ENCODE peak calls at places on chromosomes 12 and 14, in nine cellular contexts. Z is lung; D is CD8-positive, alpha-beta T cell; J is pancreas; U is PC-9; W is Karpas-422; N is cardiac muscle cell; K is endothelial cell of umbilical vein; Q is tibial nerve. F is an unnamed sample.
A peak's percentile ranks its signal among the peaks of the same experiment; 100 is the strongest.

GRCh38 chr12:123099556-123100192 is 51.2 kb downstream of the PITPNM2 start:
- DNase-seq in D (no peak), U (no peak), Z (no peak), Q (no peak), W (no peak), K (no peak), J (no peak), N (no peak), F (no peak)

GRCh38 chr14:85566603-85567002 is 36.7 kb downstream of the FLRT2 start:
- DNase-seq in J (no peak), K (peak; percentile 72), N (no peak), U (no peak), W (no peak), Q (no peak), D (no peak), Z (no peak), F (no peak)

GRCh38 chr12:26680724-26681455 is 152.1 kb downstream of the ITPR2 start:
- DNase-seq in D (no peak), Z (no peak), U (no peak), J (no peak), N (no peak), W (no peak), Q (no peak), K (peak; percentile 57), F (no peak)

GRCh38 chr14:24941719-24942118 is 108.2 kb downstream of the STXBP6 start:
- DNase-seq in Q (no peak), U (peak; percentile 7), W (no peak), Z (no peak), K (no peak), J (peak; percentile 55), N (peak; percentile 65), D (no peak), F (no peak)

GRCh38 chr12:15852383-15852782 is 29.8 kb upstream of the STRAP start:
- DNase-seq in D (no peak), K (no peak), Q (no peak), Z (no peak), U (no peak), N (no peak), W (no peak), J (no peak), F (no peak)

GRCh38 chr14:36647827-36648753 is 13.6 kb upstream of the PAX9 start:
- DNase-seq in J (peak; percentile 36), Z (no peak), N (peak; percentile 77), K (peak; percentile 40), W (no peak), Q (no peak), D (no peak), U (peak; percentile 55), F (no peak)

GRCh38 chr14:85416771-85417170 is 113.2 kb upstream of the FLRT2 start:
- DNase-seq in D (no peak), Z (no peak), J (no peak), U (no peak), Q (no peak), K (peak; percentile 84), N (no peak), W (no peak), F (no peak)

GRCh38 chr14:46490150-46490769 is 161.3 kb downstream of the RPL10L start:
- DNase-seq in K (peak; percentile 55), Q (no peak), D (no peak), N (peak; percentile 5), Z (no peak), U (no peak), J (no peak), W (peak; percentile 57), F (no peak)

GRCh38 chr14:37526992-37527391 is 68.1 kb downstream of the FOXA1 start:
- DNase-seq in N (no peak), Z (no peak), D (no peak), U (no peak), K (no peak), J (no peak), W (no peak), Q (no peak), F (no peak)

GRCh38 chr14:101101456-101102056 is 198.0 kb upstream of the RTL1 start:
- DNase-seq in W (no peak), N (no peak), J (no peak), Z (peak; percentile 25), K (no peak), U (no peak), Q (no peak), D (peak; percentile 6), F (no peak)

GRCh38 chr12:120720234-120720968 is 5.2 kb upstream of the ACADS start:
- DNase-seq in Q (no peak), N (no peak), K (no peak), D (no peak), Z (no peak), J (no peak), U (no peak), W (no peak), F (peak; percentile 64)

GRCh38 chr14:74938873-74939495 is 15.9 kb upstream of the RPS6KL1 start:
- DNase-seq in D (no peak), W (no peak), Z (no peak), J (no peak), Q (no peak), K (no peak), N (no peak), U (no peak), F (no peak)

GRCh38 chr14:74942164-74942563 is 13.2 kb downstream of the PGF start:
- DNase-seq in D (no peak), J (no peak), Z (no peak), U (no peak), K (no peak), W (peak; percentile 99), Q (no peak), N (no peak), F (no peak)

GRCh38 chr14:74940956-74941565 is 14.3 kb downstream of the PGF start:
- DNase-seq in Z (no peak), W (peak; percentile 82), N (no peak), D (no peak), K (no peak), Q (no peak), U (no peak), J (no peak), F (no peak)

GRCh38 chr14:74942608-74943007 is 12.8 kb downstream of the PGF start:
- DNase-seq in J (no peak), Z (no peak), D (no peak), W (peak; percentile 97), U (no peak), K (no peak), N (no peak), Q (no peak), F (no peak)

DNA sequence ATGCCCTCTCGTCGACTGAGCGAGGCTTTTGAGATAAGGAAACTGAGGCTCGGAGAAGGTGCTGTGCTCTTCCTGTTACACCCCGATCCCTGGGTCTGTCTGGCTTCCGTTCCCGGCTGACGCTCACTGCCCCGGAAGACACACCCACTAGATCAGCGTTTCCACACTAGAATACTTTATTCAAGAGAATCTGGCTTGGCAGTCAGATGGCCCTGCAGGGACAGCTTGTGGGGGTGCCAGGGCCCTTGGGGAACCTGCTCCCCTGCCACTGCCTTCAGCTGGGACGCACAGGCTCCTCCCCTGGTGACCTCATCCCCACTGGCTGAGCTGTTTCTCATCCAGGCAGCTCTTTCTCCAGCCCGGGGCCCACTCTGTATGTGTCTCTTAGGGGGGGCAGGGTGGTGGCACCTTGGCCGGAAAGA is 13.7 kb downstream of the PGF start:
- DNase-seq in Z (peak; percentile 53), Q (no peak), J (peak; percentile 14), D (peak; percentile 52), N (no peak), K (peak; percentile 53), U (peak; percentile 79), W (peak; percentile 99), F (peak; percentile 61)
- H3K4me3 ChIP-seq in Z (no peak overlapping the region), Q (peak overlapping the region; percentile 1), J (no peak overlapping the region), D (peak overlapping the region; percentile 40), N (no peak overlapping the region), K (no peak overlapping the region), U (no peak overlapping the region), W (peak overlapping the region; percentile 68), F (no peak overlapping the region)

GRCh38 chr12:5430639-5431603 is 987 bp upstream of the NTF3 start:
- DNase-seq in J (no peak), Z (no peak), N (no peak), K (peak; percentile 6), W (no peak), D (no peak), U (no peak), Q (no peak), F (no peak)
- H3K27me3 ChIP-seq in J (no peaks in the 10 kb centered on the region), Z (peaks cover 2% of the 10 kb centered on the region), N (peaks cover 52% of the 10 kb centered on the region), K (peaks cover 79% of the 10 kb centered on the region), W (no peaks in the 10 kb centered on the region), D (peaks cover 5% of the 10 kb centered on the region), U (peaks cover 37% of the 10 kb centered on the region), Q (peaks cover 75% of the 10 kb centered on the region), F (peaks cover 36% of the 10 kb centered on the region)

DNA sequence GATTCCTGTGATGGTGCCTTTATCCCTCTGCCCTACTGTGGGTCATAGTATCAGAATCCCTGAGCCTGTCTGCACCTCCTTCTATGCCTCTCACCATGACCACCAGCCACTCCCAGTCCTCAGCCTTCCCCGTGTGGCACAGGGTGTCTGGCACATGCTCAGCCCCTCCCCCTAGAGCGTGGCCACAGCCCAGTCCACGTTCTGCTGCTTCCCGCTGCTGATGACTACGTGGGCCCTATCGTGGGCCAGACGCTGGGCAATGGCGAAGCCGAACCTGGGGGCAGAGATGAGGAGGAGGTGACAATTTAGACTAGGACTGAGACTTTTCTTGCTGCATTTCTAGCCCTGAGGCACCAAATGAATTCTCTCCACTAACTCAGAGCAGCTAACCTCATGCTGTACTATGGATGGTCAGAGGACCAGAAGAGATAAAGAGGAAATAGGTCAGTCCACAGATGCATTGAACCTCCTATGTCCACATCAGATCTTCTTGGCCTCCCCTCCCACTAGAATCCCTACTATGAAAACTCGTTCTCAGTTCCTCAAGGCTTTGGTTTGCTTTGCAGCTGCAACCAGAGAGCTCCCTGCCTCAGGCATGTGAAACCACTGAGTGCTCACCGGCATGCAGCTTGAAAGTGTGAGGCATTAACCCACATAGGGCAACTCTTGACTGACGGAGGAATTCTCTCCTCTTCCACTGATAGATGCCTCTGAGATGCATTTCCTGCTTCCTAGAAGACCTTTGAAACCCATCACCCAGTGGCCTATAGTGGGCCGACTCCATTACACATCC is 126.3 kb upstream of the DHRS4 start:
- DNase-seq in W (no peak), U (no peak), Z (no peak), K (no peak), N (no peak), D (no peak), J (no peak), Q (no peak), F (no peak)
- H3K4me3 ChIP-seq in W (no peak overlapping the region), U (no peak overlapping the region), Z (no peak overlapping the region), K (no peak overlapping the region), N (no peak overlapping the region), D (no peak overlapping the region), J (no peak overlapping the region), Q (no peak overlapping the region), F (no peak overlapping the region)

DNA sequence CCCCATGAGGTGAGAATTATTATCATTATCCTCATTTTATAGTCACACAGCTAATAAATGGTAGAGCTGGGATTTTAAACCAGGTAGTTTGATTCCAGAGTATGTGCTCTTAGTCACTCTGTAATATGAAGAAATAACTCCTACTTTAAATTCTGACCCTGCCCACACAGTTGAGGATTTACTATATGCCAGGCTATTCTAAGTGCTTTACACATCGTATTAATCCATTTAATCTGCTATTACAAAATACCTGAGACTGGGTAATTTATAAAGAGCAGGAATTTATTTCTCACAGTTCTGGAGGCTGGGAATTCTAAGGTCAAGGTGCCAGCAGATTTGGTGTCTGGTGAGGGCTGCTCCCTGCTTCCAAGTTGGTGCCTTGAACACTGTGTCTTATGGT is 19.6 kb upstream of the WIF1 start:
- DNase-seq in N (no peak), K (no peak), Z (no peak), D (no peak), U (no peak), J (no peak), Q (no peak), W (no peak), F (no peak)
- H3K27me3 ChIP-seq in N (peaks cover 18% of the 10 kb centered on the region), K (peaks cover 18% of the 10 kb centered on the region), Z (no peaks in the 10 kb centered on the region), D (no peaks in the 10 kb centered on the region), U (no peaks in the 10 kb centered on the region), J (no peaks in the 10 kb centered on the region), Q (peaks cover 13% of the 10 kb centered on the region), W (no peaks in the 10 kb centered on the region), F (no peaks in the 10 kb centered on the region)

GRCh38 chr12:50201987-50202521 is 34.9 kb upstream of the CERS5 start:
- DNase-seq in Z (no peak), K (peak; percentile 81), D (no peak), U (peak; percentile 75), W (no peak), J (peak; percentile 31), N (no peak), Q (no peak), F (no peak)
- H3K4me3 ChIP-seq in Z (no peak overlapping the region), K (no peak overlapping the region), D (no peak overlapping the region), U (peak overlapping the region; percentile 54), W (no peak overlapping the region), J (no peak overlapping the region), N (no peak overlapping the region), Q (no peak overlapping the region), F (no peak overlapping the region)

F was measured in gastrocnemius medialis.